ENCODE peak calls at places on chromosomes 4 and X, in six cellular contexts. One of them, this sample, is unnamed.
A peak's percentile ranks its signal among the peaks of the same experiment; 100 is the strongest.

GRCh38 chr4:126630171-126630570 is 1002.6 kb upstream of the INTU start:
- DNase-seq in transverse colon: no peak
- DNase-seq in neural progenitor cell: no peak
- DNase-seq in OCI-LY7: no peak
- DNase-seq in cardiac muscle cell: peak; percentile 38
- DNase-seq in heart right ventricle: no peak
- DNase-seq in this sample: no peak

GRCh38 chrX:116749943-116750342 is 287.2 kb upstream of the CT83 start:
- DNase-seq in heart right ventricle: no peak
- DNase-seq in neural progenitor cell: no peak
- DNase-seq in cardiac muscle cell: no peak
- DNase-seq in OCI-LY7: no peak
- DNase-seq in transverse colon: no peak
- DNase-seq in this sample: no peak

GRCh38 chr4:85482000-85482738 is 7.2 kb downstream of the ARHGAP24 start:
- DNase-seq in transverse colon: no peak
- DNase-seq in heart right ventricle: no peak
- DNase-seq in OCI-LY7: no peak
- DNase-seq in cardiac muscle cell: no peak
- DNase-seq in neural progenitor cell: no peak
- DNase-seq in this sample: no peak

GRCh38 chr4:177400030-177400429 is 42.2 kb downstream of the AGA start:
- DNase-seq in cardiac muscle cell: peak; percentile 71
- DNase-seq in heart right ventricle: no peak
- DNase-seq in transverse colon: no peak
- DNase-seq in neural progenitor cell: no peak
- DNase-seq in OCI-LY7: no peak
- DNase-seq in this sample: no peak

GRCh38 chrX:135477576-135477975 is 42.9 kb upstream of the INTS6L start:
- DNase-seq in OCI-LY7: peak; percentile 24
- DNase-seq in cardiac muscle cell: peak; percentile 87
- DNase-seq in heart right ventricle: peak; percentile 49
- DNase-seq in transverse colon: peak; percentile 47
- DNase-seq in neural progenitor cell: peak; percentile 75
- DNase-seq in this sample: peak; percentile 68

GRCh38 chrX:119693996-119694451 is 1.1 kb upstream of the SEPTIN6 start:
- DNase-seq in transverse colon: peak; percentile 11
- DNase-seq in neural progenitor cell: peak; percentile 35
- DNase-seq in cardiac muscle cell: no peak
- DNase-seq in heart right ventricle: no peak
- DNase-seq in OCI-LY7: no peak
- DNase-seq in this sample: no peak

GRCh38 chr4:154928640-154929257 is 147.7 kb downstream of the RBM46 start:
- DNase-seq in cardiac muscle cell: peak; percentile 54
- DNase-seq in OCI-LY7: no peak
- DNase-seq in neural progenitor cell: peak; percentile 53
- DNase-seq in heart right ventricle: no peak
- DNase-seq in transverse colon: no peak
- DNase-seq in this sample: peak; percentile 52

GRCh38 chr4:128863314-128864075 is 54.0 kb downstream of the JADE1 start:
- DNase-seq in transverse colon: peak; percentile 77
- DNase-seq in heart right ventricle: peak; percentile 66
- DNase-seq in cardiac muscle cell: peak; percentile 89
- DNase-seq in neural progenitor cell: peak; percentile 88
- DNase-seq in OCI-LY7: peak; percentile 62
- DNase-seq in this sample: peak; percentile 84

GRCh38 chr4:127048371-127049085 is 584.2 kb upstream of the INTU start:
- DNase-seq in OCI-LY7: no peak
- DNase-seq in transverse colon: no peak
- DNase-seq in cardiac muscle cell: no peak
- DNase-seq in heart right ventricle: no peak
- DNase-seq in neural progenitor cell: peak; percentile 8
- DNase-seq in this sample: no peak

GRCh38 chr4:111937368-111937767 is 207.9 kb upstream of the FAM241A start:
- DNase-seq in neural progenitor cell: peak; percentile 13
- DNase-seq in OCI-LY7: no peak
- DNase-seq in heart right ventricle: no peak
- DNase-seq in cardiac muscle cell: peak; percentile 30
- DNase-seq in transverse colon: no peak
- DNase-seq in this sample: no peak

GRCh38 chr4:139912423-139912822 is 241.6 kb downstream of the MAML3 start:
- DNase-seq in cardiac muscle cell: no peak
- DNase-seq in OCI-LY7: no peak
- DNase-seq in heart right ventricle: no peak
- DNase-seq in transverse colon: no peak
- DNase-seq in neural progenitor cell: no peak
- DNase-seq in this sample: no peak

GRCh38 chr4:31674313-31674947 is 954.3 kb downstream of the PCDH7 start:
- DNase-seq in cardiac muscle cell: peak; percentile 35
- DNase-seq in heart right ventricle: no peak
- DNase-seq in transverse colon: no peak
- DNase-seq in neural progenitor cell: peak; percentile 30
- DNase-seq in OCI-LY7: peak; percentile 1
- DNase-seq in this sample: peak; percentile 12

GRCh38 chrX:23493941-23494374 is 159.3 kb downstream of the PTCHD1 start:
- DNase-seq in heart right ventricle: no peak
- DNase-seq in transverse colon: no peak
- DNase-seq in neural progenitor cell: no peak
- DNase-seq in OCI-LY7: peak; percentile 5
- DNase-seq in cardiac muscle cell: peak; percentile 27
- DNase-seq in this sample: peak; percentile 23

GRCh38 chr4:7144374-7145290 is 47.7 kb upstream of the SORCS2 start:
- DNase-seq in heart right ventricle: no peak
- DNase-seq in OCI-LY7: no peak
- DNase-seq in transverse colon: no peak
- DNase-seq in cardiac muscle cell: no peak
- DNase-seq in neural progenitor cell: no peak
- DNase-seq in this sample: no peak

GRCh38 chrX:41014776-41015175 is 70.5 kb upstream of the USP9X start:
- DNase-seq in heart right ventricle: no peak
- DNase-seq in OCI-LY7: no peak
- DNase-seq in neural progenitor cell: no peak
- DNase-seq in cardiac muscle cell: peak; percentile 11
- DNase-seq in transverse colon: no peak
- DNase-seq in this sample: no peak

GRCh38 chrX:41005445-41005992 is 79.7 kb upstream of the USP9X start:
- DNase-seq in cardiac muscle cell: no peak
- DNase-seq in neural progenitor cell: no peak
- DNase-seq in transverse colon: no peak
- DNase-seq in heart right ventricle: no peak
- DNase-seq in OCI-LY7: no peak
- DNase-seq in this sample: no peak

GRCh38 chrX:41009816-41010187 is 75.4 kb upstream of the USP9X start:
- DNase-seq in neural progenitor cell: no peak
- DNase-seq in OCI-LY7: no peak
- DNase-seq in heart right ventricle: no peak
- DNase-seq in transverse colon: no peak
- DNase-seq in cardiac muscle cell: no peak
- DNase-seq in this sample: no peak

GRCh38 chrX:41010188-41010846 is 74.9 kb upstream of the USP9X start:
- DNase-seq in heart right ventricle: peak; percentile 70
- DNase-seq in transverse colon: peak; percentile 76
- DNase-seq in OCI-LY7: no peak
- DNase-seq in cardiac muscle cell: peak; percentile 98
- DNase-seq in neural progenitor cell: peak; percentile 52
- DNase-seq in this sample: peak; percentile 81
- TF ChIP-seq CTCF in heart right ventricle: peak; percentile 24
- TF ChIP-seq CTCF in transverse colon: no peak
- TF ChIP-seq CTCF in OCI-LY7: no peak
- TF ChIP-seq CTCF in cardiac muscle cell: peak; percentile 28
- TF ChIP-seq CTCF in neural progenitor cell: peak; percentile 33
- TF ChIP-seq CTCF in this sample: peak; percentile 43

GRCh38 chr4:87117730-87118075 is 102.7 kb downstream of the KLHL8 start:
- DNase-seq in heart right ventricle: no peak
- DNase-seq in cardiac muscle cell: no peak
- DNase-seq in transverse colon: no peak
- DNase-seq in neural progenitor cell: no peak
- DNase-seq in OCI-LY7: no peak
- DNase-seq in this sample: no peak

GRCh38 chr4:87118421-87118820 is 102.0 kb downstream of the KLHL8 start:
- DNase-seq in heart right ventricle: no peak
- DNase-seq in transverse colon: no peak
- DNase-seq in cardiac muscle cell: no peak
- DNase-seq in neural progenitor cell: no peak
- DNase-seq in OCI-LY7: no peak
- DNase-seq in this sample: no peak

GRCh38 chr4:87117051-87117729 is 103.2 kb downstream of the KLHL8 start:
- DNase-seq in OCI-LY7: no peak
- DNase-seq in transverse colon: no peak
- DNase-seq in neural progenitor cell: peak; percentile 18
- DNase-seq in cardiac muscle cell: no peak
- DNase-seq in heart right ventricle: no peak
- DNase-seq in this sample: no peak

GRCh38 chr4:87114245-87115062 is 106.0 kb downstream of the KLHL8 start:
- DNase-seq in cardiac muscle cell: no peak
- DNase-seq in neural progenitor cell: peak; percentile 48
- DNase-seq in OCI-LY7: no peak
- DNase-seq in heart right ventricle: peak; percentile 39
- DNase-seq in transverse colon: no peak
- DNase-seq in this sample: peak; percentile 28

GRCh38 chr4:87116230-87116629 is 104.2 kb downstream of the KLHL8 start:
- DNase-seq in transverse colon: no peak
- DNase-seq in cardiac muscle cell: no peak
- DNase-seq in OCI-LY7: no peak
- DNase-seq in neural progenitor cell: no peak
- DNase-seq in heart right ventricle: no peak
- DNase-seq in this sample: no peak
- H3K4me1 ChIP-seq in transverse colon: peaks cover 17% of the 10 kb centered on the region
- H3K4me1 ChIP-seq in cardiac muscle cell: peaks cover 29% of the 10 kb centered on the region
- H3K4me1 ChIP-seq in OCI-LY7: no peaks in the 10 kb centered on the region
- H3K4me1 ChIP-seq in neural progenitor cell: peaks cover 6% of the 10 kb centered on the region
- H3K4me1 ChIP-seq in heart right ventricle: peaks cover 50% of the 10 kb centered on the region
- H3K4me1 ChIP-seq in this sample: peaks cover 4% of the 10 kb centered on the region

DNA sequence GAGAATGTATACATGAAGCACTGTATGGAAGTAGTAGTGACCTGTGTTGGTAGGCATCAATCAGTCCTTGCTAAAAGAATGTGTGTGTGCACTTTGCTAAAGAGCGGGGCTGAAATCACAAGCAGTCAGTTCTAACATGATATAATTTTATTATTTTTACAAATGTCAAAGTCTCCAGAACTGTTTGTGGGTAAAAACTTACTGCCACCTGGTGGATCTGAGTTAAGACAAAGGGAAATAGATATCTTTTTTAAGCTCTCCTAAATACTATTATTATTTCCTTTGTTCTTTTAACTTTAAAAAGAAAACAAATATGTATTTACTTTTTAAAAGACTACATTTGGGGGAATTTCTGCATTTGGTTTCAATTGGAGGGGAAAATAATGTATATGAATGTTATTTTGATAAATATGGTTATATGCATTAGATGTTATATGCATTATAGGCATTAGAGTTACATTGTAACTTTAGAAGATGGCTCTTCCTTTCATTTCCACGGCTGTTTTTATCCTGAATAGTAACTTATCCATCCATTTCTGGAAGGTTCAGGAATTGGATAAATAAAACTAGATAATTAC is 7.8 kb upstream of the CLOCK start:
- DNase-seq in cardiac muscle cell: peak; percentile 71
- DNase-seq in OCI-LY7: peak; percentile 40
- DNase-seq in heart right ventricle: no peak
- DNase-seq in neural progenitor cell: no peak
- DNase-seq in transverse colon: no peak
- DNase-seq in this sample: no peak
- TF ChIP-seq CTCF in cardiac muscle cell: peak; percentile 49
- TF ChIP-seq CTCF in OCI-LY7: peak; percentile 85
- TF ChIP-seq CTCF in heart right ventricle: peak; percentile 40
- TF ChIP-seq CTCF in neural progenitor cell: peak; percentile 12
- TF ChIP-seq CTCF in transverse colon: peak; percentile 43
- TF ChIP-seq CTCF in this sample: peak; percentile 42

DNA sequence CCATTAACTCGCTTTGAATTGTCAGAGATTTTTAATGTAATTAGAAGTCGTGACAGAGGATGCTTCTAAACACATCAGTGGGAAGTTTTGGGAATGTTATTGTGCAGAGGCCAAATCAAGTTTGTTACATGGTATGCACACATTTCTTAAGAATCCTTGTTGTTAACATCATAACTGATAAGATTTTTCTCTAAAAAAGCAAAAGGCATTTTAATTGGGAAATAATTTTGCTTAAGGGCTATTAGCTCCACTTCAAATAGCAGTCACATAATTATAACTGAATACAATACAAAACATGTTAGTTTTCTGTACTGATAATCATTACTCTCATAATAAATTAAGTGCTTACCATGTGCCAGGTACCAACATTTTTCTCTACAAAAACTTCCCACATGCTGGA is 90.7 kb upstream of the MYOZ2 start:
- DNase-seq in transverse colon: no peak
- DNase-seq in cardiac muscle cell: no peak
- DNase-seq in OCI-LY7: no peak
- DNase-seq in neural progenitor cell: no peak
- DNase-seq in heart right ventricle: no peak
- DNase-seq in this sample: no peak
- H3K4me1 ChIP-seq in transverse colon: peaks cover 4% of the 10 kb centered on the region
- H3K4me1 ChIP-seq in cardiac muscle cell: peaks cover 12% of the 10 kb centered on the region
- H3K4me1 ChIP-seq in OCI-LY7: peaks cover 22% of the 10 kb centered on the region
- H3K4me1 ChIP-seq in neural progenitor cell: peaks cover 15% of the 10 kb centered on the region
- H3K4me1 ChIP-seq in heart right ventricle: peaks cover 68% of the 10 kb centered on the region
- H3K4me1 ChIP-seq in this sample: peaks cover 18% of the 10 kb centered on the region

GRCh38 chrX:16661495-16661894 is 11.5 kb downstream of the S100G start:
- DNase-seq in cardiac muscle cell: no peak
- DNase-seq in OCI-LY7: no peak
- DNase-seq in neural progenitor cell: no peak
- DNase-seq in heart right ventricle: no peak
- DNase-seq in transverse colon: no peak
- DNase-seq in this sample: no peak

GRCh38 chrX:16659326-16659725 is 9.4 kb downstream of the S100G start:
- DNase-seq in transverse colon: no peak
- DNase-seq in cardiac muscle cell: no peak
- DNase-seq in heart right ventricle: no peak
- DNase-seq in neural progenitor cell: no peak
- DNase-seq in OCI-LY7: no peak
- DNase-seq in this sample: no peak

GRCh38 chrX:16662402-16662801 is 12.4 kb downstream of the S100G start:
- DNase-seq in neural progenitor cell: no peak
- DNase-seq in transverse colon: no peak
- DNase-seq in OCI-LY7: no peak
- DNase-seq in heart right ventricle: no peak
- DNase-seq in cardiac muscle cell: no peak
- DNase-seq in this sample: no peak

GRCh38 chrX:16653424-16653823 is 3.5 kb downstream of the S100G start:
- DNase-seq in heart right ventricle: no peak
- DNase-seq in transverse colon: peak; percentile 53
- DNase-seq in neural progenitor cell: no peak
- DNase-seq in cardiac muscle cell: no peak
- DNase-seq in OCI-LY7: no peak
- DNase-seq in this sample: no peak

DNA sequence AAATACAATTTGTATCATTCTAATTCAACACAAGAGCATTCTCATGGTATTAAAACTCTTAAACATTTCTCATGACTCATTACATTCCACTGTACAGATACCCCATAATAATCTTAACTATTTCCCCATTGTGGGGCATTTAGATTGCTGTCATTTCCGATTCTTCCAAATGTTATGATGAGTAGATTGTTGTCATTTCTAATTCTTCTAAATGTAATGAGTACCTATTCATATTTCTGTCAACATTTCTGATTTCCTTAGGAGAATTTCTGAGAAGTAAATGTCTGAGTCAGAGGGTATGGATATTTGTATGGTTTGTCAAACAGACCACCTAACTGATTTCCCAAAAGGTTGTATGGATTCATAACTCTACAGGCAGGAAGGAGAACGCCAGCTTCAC is 8.3 kb downstream of the S100G start:
- DNase-seq in cardiac muscle cell: peak; percentile 37
- DNase-seq in neural progenitor cell: no peak
- DNase-seq in OCI-LY7: no peak
- DNase-seq in transverse colon: no peak
- DNase-seq in heart right ventricle: no peak
- DNase-seq in this sample: no peak
- TF ChIP-seq CTCF in cardiac muscle cell: no peak
- TF ChIP-seq CTCF in neural progenitor cell: no peak
- TF ChIP-seq CTCF in OCI-LY7: no peak
- TF ChIP-seq CTCF in transverse colon: no peak
- TF ChIP-seq CTCF in heart right ventricle: no peak
- TF ChIP-seq CTCF in this sample: no peak

This sample was measured in BE2C.